ENCODE peak calls at places on chromosomes 13 and 19, in ten cellular contexts. H, V, U, A, L, I, X, B, P and M are unnamed samples.

GRCh38 chr13:48576448-48576993 is 43.6 kb upstream of the RCBTB2 start:
- DNase-seq in H (no peak), V (no peak), U (no peak), A (no peak), L (no peak), I (no peak), X (no peak), B (no peak), P (no peak), M (no peak)

GRCh38 chr13:114200673-114201005 is 21.6 kb downstream of the CFAP97D2 start:
- DNase-seq in H (no peak), V (no peak), U (no peak), A (no peak), L (no peak), I (no peak), X (no peak), B (no peak), P (no peak), M (no peak)

GRCh38 chr19:35531291-35531690 is 2.0 kb upstream of the GAPDHS start:
- DNase-seq in H (no peak), V (no peak), U (no peak), A (peak), L (no peak), I (no peak), X (no peak), B (no peak), P (no peak), M (no peak)

GRCh38 chr19:5934779-5935472 is 20.9 kb downstream of the CAPS start:
- DNase-seq in H (peak), V (no peak), U (peak), A (no peak), L (no peak), I (no peak), X (peak), B (no peak), P (no peak), M (no peak)

GRCh38 chr13:100954430-100955361 is 280.1 kb upstream of the TMTC4 start:
- DNase-seq in H (no peak), V (peak), U (no peak), A (no peak), L (no peak), I (no peak), X (no peak), B (no peak), P (no peak), M (no peak)

GRCh38 chr19:13505761-13506549 is at the start of gene CACNA1A:
- DNase-seq in H (no peak), V (no peak), U (no peak), A (no peak), L (no peak), I (peak), X (no peak), B (no peak), P (no peak), M (peak)

GRCh38 chr13:88000239-88000638 is 329.1 kb downstream of the SLITRK5 start:
- DNase-seq in H (no peak), V (no peak), U (no peak), A (no peak), L (no peak), I (no peak), X (no peak), B (no peak), P (no peak), M (no peak)

GRCh38 chr19:8592231-8593009 is 15.2 kb upstream of the MYO1F start:
- DNase-seq in H (peak), V (no peak), U (peak), A (peak), L (no peak), I (peak), X (peak), B (peak), P (peak), M (peak)

GRCh38 chr19:15815306-15815705 is at the start of gene OR10H1:
- DNase-seq in H (no peak), V (no peak), U (no peak), A (peak), L (no peak), I (no peak), X (no peak), B (no peak), P (no peak), M (no peak)

GRCh38 chr19:20243629-20244028 is 76.6 kb downstream of the ZNF486 start:
- DNase-seq in H (no peak), V (no peak), U (no peak), A (no peak), L (no peak), I (no peak), X (no peak), B (no peak), P (no peak), M (no peak)

GRCh38 chr19:47512948-47513319 is 1.9 kb downstream of the NAPA start:
- DNase-seq in H (no peak), V (no peak), U (no peak), A (no peak), L (no peak), I (no peak), X (no peak), B (no peak), P (no peak), M (no peak)

GRCh38 chr13:37306778-37307544 is 201.5 kb upstream of the CSNK1A1L start:
- DNase-seq in H (peak), V (no peak), U (peak), A (peak), L (peak), I (no peak), X (no peak), B (no peak), P (no peak), M (no peak)

GRCh38 chr13:27794921-27795717 is 2.8 kb downstream of the GSX1 start:
- DNase-seq in H (no peak), V (no peak), U (no peak), A (no peak), L (no peak), I (no peak), X (no peak), B (no peak), P (no peak), M (no peak)

GRCh38 chr13:90766503-90766902 is 581.0 kb upstream of the MIR17HG start:
- DNase-seq in H (no peak), V (no peak), U (no peak), A (no peak), L (no peak), I (no peak), X (no peak), B (no peak), P (no peak), M (no peak)

GRCh38 chr19:7953060-7953459 is 9.6 kb upstream of the TIMM44 start:
- DNase-seq in H (no peak), V (no peak), U (no peak), A (peak), L (no peak), I (no peak), X (no peak), B (no peak), P (no peak), M (no peak)

GRCh38 chr13:113926301-113926761 is 47.5 kb downstream of the C13orf46 start:
- DNase-seq in H (peak), V (no peak), U (peak), A (no peak), L (peak), I (no peak), X (no peak), B (no peak), P (no peak), M (no peak)

GRCh38 chr19:46731007-46731501 is 14.1 kb upstream of the PRKD2 start:
- DNase-seq in H (peak), V (no peak), U (peak), A (peak), L (peak), I (no peak), X (no peak), B (peak), P (no peak), M (no peak)

GRCh38 chr13:41696163-41697003 is 239.0 kb downstream of the RGCC start:
- DNase-seq in H (peak), V (no peak), U (no peak), A (peak), L (no peak), I (no peak), X (no peak), B (no peak), P (no peak), M (no peak)

GRCh38 chr13:75685239-75685697 is 49.1 kb downstream of the LMO7 start:
- DNase-seq in H (peak), V (peak), U (peak), A (peak), L (peak), I (no peak), X (no peak), B (no peak), P (no peak), M (no peak)

GRCh38 chr13:105395041-105395440 is 1140.4 kb downstream of the EFNB2 start:
- DNase-seq in H (no peak), V (no peak), U (no peak), A (no peak), L (no peak), I (no peak), X (no peak), B (no peak), P (no peak), M (no peak)

GRCh38 chr19:43467730-43468129 is 2.3 kb upstream of the LYPD3 start:
- DNase-seq in H (peak), V (no peak), U (no peak), A (peak), L (no peak), I (no peak), X (no peak), B (no peak), P (no peak), M (no peak)

GRCh38 chr13:91739751-91740150 is 341.3 kb downstream of the GPC5 start:
- DNase-seq in H (no peak), V (no peak), U (no peak), A (no peak), L (no peak), I (no peak), X (no peak), B (no peak), P (no peak), M (no peak)